ENCODE peak calls at places on chromosome 20, in five cellular contexts. E, G, Y, Q and H are unnamed samples.

GRCh38 chr20:21511850-21512633 is 1.8 kb downstream of the NKX2-2 start:
- DNase-seq in E (no peak), G (no peak), Y (no peak), Q (no peak), H (no peak)

GRCh38 chr20:37526839-37527637 is 638 bp downstream of the BLCAP start:
- DNase-seq in E (peak; percentile 69), G (no peak), Y (no peak), Q (peak; percentile 33), H (peak; percentile 82)

GRCh38 chr20:59448828-59449444 is 148.5 kb downstream of the EDN3 start:
- DNase-seq in E (no peak), G (no peak), Y (no peak), Q (no peak), H (no peak)

GRCh38 chr20:539848-540247 is 3.7 kb downstream of the CSNK2A1 start:
- DNase-seq in E (no peak), G (no peak), Y (no peak), Q (no peak), H (no peak)

GRCh38 chr20:44496976-44497375 is 21.3 kb downstream of the TTPAL start:
- DNase-seq in E (no peak), G (no peak), Y (no peak), Q (no peak), H (peak; percentile 98)

GRCh38 chr20:444862-445426 is 17.4 kb downstream of the TBC1D20 start:
- DNase-seq in E (no peak), G (no peak), Y (no peak), Q (no peak), H (peak; percentile 14)

GRCh38 chr20:10591956-10592521 is 81.8 kb downstream of the JAG1 start:
- DNase-seq in E (no peak), G (no peak), Y (no peak), Q (no peak), H (no peak)

GRCh38 chr20:1417273-1417672 is 24.4 kb upstream of the FKBP1A start:
- DNase-seq in E (no peak), G (no peak), Y (no peak), Q (no peak), H (no peak)

GRCh38 chr20:64188682-64189529 is 24.7 kb downstream of the MYT1 start:
- DNase-seq in E (no peak), G (no peak), Y (peak; percentile 19), Q (no peak), H (no peak)

GRCh38 chr20:4135385-4136077 is 120.2 kb upstream of the RNF24 start:
- DNase-seq in E (no peak), G (no peak), Y (peak; percentile 73), Q (peak; percentile 64), H (peak; percentile 92)

GRCh38 chr20:24095753-24096152 is 107.2 kb upstream of the GGTLC1 start:
- DNase-seq in E (no peak), G (no peak), Y (no peak), Q (no peak), H (no peak)

GRCh38 chr20:4702562-4703280 is 19.0 kb upstream of the PRND start:
- DNase-seq in E (no peak), G (no peak), Y (no peak), Q (no peak), H (no peak)

GRCh38 chr20:8050117-8050837 is 30.7 kb upstream of the TMX4 start:
- DNase-seq in E (no peak), G (no peak), Y (no peak), Q (no peak), H (no peak)

GRCh38 chr20:44409132-44409600 is 53.7 kb downstream of the HNF4A start:
- DNase-seq in E (no peak), G (no peak), Y (no peak), Q (no peak), H (no peak)

GRCh38 chr20:19026121-19026878 is 186.1 kb upstream of the SLC24A3 start:
- DNase-seq in E (no peak), G (no peak), Y (no peak), Q (no peak), H (no peak)

GRCh38 chr20:16368645-16369292 is 204.5 kb downstream of the KIF16B start:
- DNase-seq in E (no peak), G (no peak), Y (no peak), Q (no peak), H (no peak)

GRCh38 chr20:4008026-4008413 is 7.3 kb downstream of the RNF24 start:
- DNase-seq in E (no peak), G (no peak), Y (no peak), Q (no peak), H (no peak)

GRCh38 chr20:37351689-37352610 is 6.0 kb downstream of the SRC start:
- DNase-seq in E (peak; percentile 20), G (no peak), Y (no peak), Q (no peak), H (peak; percentile 73)

GRCh38 chr20:10466325-10466724 is 31.2 kb downstream of the SLX4IP start:
- DNase-seq in E (no peak), G (no peak), Y (no peak), Q (no peak), H (no peak)

GRCh38 chr20:57619053-57619831 is 984 bp downstream of the ZBP1 start:
- DNase-seq in E (peak; percentile 75), G (peak; percentile 80), Y (peak; percentile 91), Q (peak; percentile 60), H (peak; percentile 81)

GRCh38 chr20:32538526-32538918 is 46.6 kb downstream of the NOL4L start:
- DNase-seq in E (no peak), G (peak; percentile 68), Y (peak; percentile 67), Q (no peak), H (no peak)

GRCh38 chr20:52054123-52054522 is 137.5 kb downstream of the ZFP64 start:
- DNase-seq in E (no peak), G (peak; percentile 63), Y (no peak), Q (no peak), H (no peak)

GRCh38 chr20:1566701-1567100 is 9.2 kb upstream of the SIRPD start:
- DNase-seq in E (no peak), G (no peak), Y (no peak), Q (no peak), H (no peak)

GRCh38 chr20:1478566-1478965 is 11.9 kb upstream of the NSFL1C start:
- DNase-seq in E (no peak), G (no peak), Y (no peak), Q (no peak), H (no peak)

GRCh38 chr20:16574656-16575355 is 1.6 kb upstream of the KIF16B start:
- DNase-seq in E (peak; percentile 95), G (peak; percentile 87), Y (peak; percentile 95), Q (peak; percentile 92), H (peak; percentile 80)

GRCh38 chr20:23231561-23232218 is 118.9 kb upstream of the NXT1 start:
- DNase-seq in E (no peak), G (no peak), Y (no peak), Q (no peak), H (no peak)

GRCh38 chr20:44433751-44434538 is 41.7 kb upstream of the TTPAL start:
- DNase-seq in E (no peak), G (no peak), Y (peak; percentile 83), Q (no peak), H (no peak)

GRCh38 chr20:57473246-57474042 is 51.5 kb downstream of the CTCFL start:
- DNase-seq in E (peak; percentile 76), G (no peak), Y (peak; percentile 60), Q (no peak), H (peak; percentile 67)

GRCh38 chr20:59453634-59454241 is 150.6 kb upstream of the PHACTR3 start:
- DNase-seq in E (no peak), G (no peak), Y (no peak), Q (no peak), H (no peak)

GRCh38 chr20:62820962-62821725 is 4.3 kb downstream of the COL9A3 start:
- DNase-seq in E (no peak), G (no peak), Y (no peak), Q (no peak), H (peak; percentile 88)
- TF ChIP-seq CTCF in E (no peak), G (no peak), Y (no peak), Q (no peak), H (no peak)

GRCh38 chr20:6169251-6169650 is 46.4 kb upstream of the FERMT1 start:
- DNase-seq in E (no peak), G (no peak), Y (no peak), Q (no peak), H (no peak)
- TF ChIP-seq CTCF in E (no peak), G (no peak), Y (no peak), Q (no peak), H (peak; percentile 51)

DNA sequence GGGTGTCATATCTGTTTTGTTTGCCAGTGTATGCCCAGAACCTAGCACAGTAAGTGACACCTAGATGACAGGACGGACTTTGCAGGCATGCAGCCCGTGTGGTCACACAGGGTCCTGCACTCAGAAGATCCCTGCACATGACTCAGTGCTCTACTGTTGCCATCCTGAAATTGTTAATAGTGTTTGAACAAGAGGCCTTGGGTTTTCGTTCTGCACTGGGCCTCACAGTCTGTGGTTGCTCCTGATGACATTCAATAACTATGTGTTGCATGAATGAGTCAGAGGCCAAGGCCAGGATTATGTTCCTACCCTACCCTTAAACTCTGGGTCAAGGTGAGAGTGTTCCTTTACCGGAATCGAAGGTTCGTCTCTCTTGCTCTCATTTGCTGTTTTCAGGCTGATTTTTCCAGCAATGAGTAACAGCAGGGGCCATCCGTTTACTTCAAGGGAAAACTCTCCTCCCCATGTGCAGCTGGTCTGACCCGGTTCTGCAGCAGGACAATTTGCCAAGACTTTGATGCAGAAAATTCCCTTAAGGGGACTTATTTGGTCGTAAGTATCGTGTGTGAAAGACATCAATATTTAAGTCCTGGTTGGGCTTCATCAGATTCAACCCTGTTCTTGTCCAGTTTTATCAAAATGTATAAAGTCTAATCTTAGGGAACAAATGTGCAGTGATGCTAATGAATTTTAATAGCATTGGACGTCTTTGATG is 13.0 kb upstream of the PFDN4 start:
- DNase-seq in E (no peak), G (no peak), Y (no peak), Q (no peak), H (no peak)
- TF ChIP-seq CTCF in E (no peak), G (no peak), Y (no peak), Q (no peak), H (peak; percentile 42)

GRCh38 chr20:62952373-62953166 is at the start of gene SLC17A9:
- DNase-seq in E (peak; percentile 93), G (peak; percentile 60), Y (peak; percentile 94), Q (peak; percentile 84), H (peak; percentile 84)
- TF ChIP-seq CTCF in E (peak; percentile 10), G (no peak), Y (no peak), Q (no peak), H (no peak)

DNA sequence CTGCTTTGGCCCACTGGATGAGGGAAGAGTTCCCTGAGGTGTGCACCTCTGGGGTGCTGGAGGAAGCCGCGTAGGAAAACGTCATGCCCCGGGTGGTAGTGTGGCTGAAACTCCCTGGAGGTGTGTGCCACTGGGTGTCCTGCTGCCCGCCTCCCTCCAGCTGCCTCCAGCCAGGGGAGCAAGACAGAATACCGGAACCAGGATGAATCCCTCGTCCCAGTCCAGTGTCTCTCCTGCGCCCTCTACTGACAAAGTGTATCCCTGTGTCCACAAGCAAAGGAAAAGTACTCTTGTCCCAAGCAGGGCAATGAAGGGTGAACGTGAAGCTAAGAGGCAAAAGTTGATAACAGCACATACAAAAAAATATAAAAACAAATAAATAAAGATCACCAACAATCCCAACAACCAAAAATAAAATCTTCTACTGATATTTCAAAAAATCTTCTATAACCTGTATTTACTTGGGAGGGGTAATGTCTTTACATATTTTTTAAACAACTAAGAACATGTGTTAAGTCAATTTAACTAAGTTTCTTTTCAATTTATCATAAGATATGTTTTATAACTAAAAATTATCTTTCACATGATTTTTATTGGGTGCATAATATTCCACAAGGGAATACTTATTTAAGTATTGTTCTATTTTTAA is 437.6 kb downstream of the MAFB start:
- DNase-seq in E (no peak), G (no peak), Y (no peak), Q (no peak), H (no peak)
- TF ChIP-seq CTCF in E (peak; percentile 55), G (no peak), Y (peak; percentile 10), Q (no peak), H (peak; percentile 94)